ENCODE peak calls at places on chromosomes 3 and 15, in six cellular contexts. One of them, this sample, is unnamed.

GRCh38 chr3:33989229-33989628 is 190.8 kb downstream of the PDCD6IP start:
- DNase-seq in A549: no peak
- DNase-seq in HepG2: no peak
- DNase-seq in K562: no peak
- DNase-seq in endothelial cell of umbilical vein: no peak
- DNase-seq in GM12878: no peak
- DNase-seq in this sample: no peak

GRCh38 chr3:104452697-104453096 is 914.0 kb upstream of the ALCAM start:
- DNase-seq in A549: no peak
- DNase-seq in HepG2: no peak
- DNase-seq in K562: no peak
- DNase-seq in endothelial cell of umbilical vein: no peak
- DNase-seq in GM12878: no peak
- DNase-seq in this sample: no peak

GRCh38 chr15:43511012-43511885 is 6.2 kb upstream of the MAP1A start:
- DNase-seq in A549: peak
- DNase-seq in HepG2: peak
- DNase-seq in K562: no peak
- DNase-seq in endothelial cell of umbilical vein: no peak
- DNase-seq in GM12878: no peak
- DNase-seq in this sample: peak

GRCh38 chr15:94844533-94845390 is 613.4 kb downstream of the MCTP2 start:
- DNase-seq in A549: no peak
- DNase-seq in HepG2: peak
- DNase-seq in K562: peak
- DNase-seq in endothelial cell of umbilical vein: peak
- DNase-seq in GM12878: no peak
- DNase-seq in this sample: no peak

GRCh38 chr15:45425135-45425534 is 46.8 kb upstream of the GATM start:
- DNase-seq in A549: no peak
- DNase-seq in HepG2: no peak
- DNase-seq in K562: no peak
- DNase-seq in endothelial cell of umbilical vein: peak
- DNase-seq in GM12878: no peak
- DNase-seq in this sample: peak

GRCh38 chr3:185733980-185734724 is 90.7 kb downstream of the IGF2BP2 start:
- DNase-seq in A549: peak
- DNase-seq in HepG2: peak
- DNase-seq in K562: peak
- DNase-seq in endothelial cell of umbilical vein: peak
- DNase-seq in GM12878: no peak
- DNase-seq in this sample: peak

GRCh38 chr3:124597273-124597672 is 133.0 kb upstream of the UMPS start:
- DNase-seq in A549: no peak
- DNase-seq in HepG2: no peak
- DNase-seq in K562: no peak
- DNase-seq in endothelial cell of umbilical vein: no peak
- DNase-seq in GM12878: no peak
- DNase-seq in this sample: no peak

GRCh38 chr3:50816896-50817295 is 142.2 kb downstream of the DOCK3 start:
- DNase-seq in A549: no peak
- DNase-seq in HepG2: no peak
- DNase-seq in K562: no peak
- DNase-seq in endothelial cell of umbilical vein: no peak
- DNase-seq in GM12878: no peak
- DNase-seq in this sample: no peak

GRCh38 chr3:87272718-87273337 is 3.6 kb downstream of the POU1F1 start:
- DNase-seq in A549: no peak
- DNase-seq in HepG2: no peak
- DNase-seq in K562: no peak
- DNase-seq in endothelial cell of umbilical vein: no peak
- DNase-seq in GM12878: no peak
- DNase-seq in this sample: no peak

GRCh38 chr15:40409366-40409765 is 3.8 kb downstream of the IVD start:
- DNase-seq in A549: no peak
- DNase-seq in HepG2: no peak
- DNase-seq in K562: no peak
- DNase-seq in endothelial cell of umbilical vein: no peak
- DNase-seq in GM12878: no peak
- DNase-seq in this sample: no peak

GRCh38 chr3:99330924-99331532 is 307.4 kb upstream of the COL8A1 start:
- DNase-seq in A549: no peak
- DNase-seq in HepG2: no peak
- DNase-seq in K562: no peak
- DNase-seq in endothelial cell of umbilical vein: no peak
- DNase-seq in GM12878: no peak
- DNase-seq in this sample: no peak

GRCh38 chr3:56303508-56303907 is 164.8 kb downstream of the ERC2 start:
- DNase-seq in A549: no peak
- DNase-seq in HepG2: peak
- DNase-seq in K562: peak
- DNase-seq in endothelial cell of umbilical vein: peak
- DNase-seq in GM12878: peak
- DNase-seq in this sample: peak

DNA sequence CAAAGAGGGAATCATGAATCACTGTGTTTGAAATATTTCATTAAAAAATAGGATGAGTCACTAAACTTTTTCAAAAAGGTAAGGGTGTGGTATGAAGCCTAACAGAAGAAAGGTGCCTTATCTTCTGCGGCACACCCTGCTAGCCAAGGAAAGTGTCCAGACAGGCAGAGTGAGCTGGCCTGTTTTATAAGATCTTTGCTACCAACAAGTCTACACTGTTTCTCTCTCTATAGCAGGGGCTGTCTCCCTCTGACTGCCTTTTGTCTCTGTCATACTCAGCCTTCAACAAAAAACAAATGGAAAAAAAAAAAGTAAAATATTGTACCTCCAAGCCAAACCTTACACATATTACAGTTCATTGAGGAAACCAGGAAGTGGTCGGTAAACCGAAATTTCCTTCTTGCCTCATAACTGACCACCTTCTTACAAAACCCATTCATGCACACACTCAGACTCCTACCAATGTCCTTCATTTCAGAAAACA is 9.1 kb downstream of the ZDHHC3 start:
- DNase-seq in A549: no peak
- DNase-seq in HepG2: no peak
- DNase-seq in K562: peak
- DNase-seq in endothelial cell of umbilical vein: no peak
- DNase-seq in GM12878: no peak
- DNase-seq in this sample: peak
- TF ChIP-seq MYC in A549: no peak
- TF ChIP-seq MYC in HepG2: no peak
- TF ChIP-seq MYC in K562: no peak
- TF ChIP-seq MYC in endothelial cell of umbilical vein: no peak
- TF ChIP-seq MYC in GM12878: no peak
- TF ChIP-seq MYC in this sample: peak

DNA sequence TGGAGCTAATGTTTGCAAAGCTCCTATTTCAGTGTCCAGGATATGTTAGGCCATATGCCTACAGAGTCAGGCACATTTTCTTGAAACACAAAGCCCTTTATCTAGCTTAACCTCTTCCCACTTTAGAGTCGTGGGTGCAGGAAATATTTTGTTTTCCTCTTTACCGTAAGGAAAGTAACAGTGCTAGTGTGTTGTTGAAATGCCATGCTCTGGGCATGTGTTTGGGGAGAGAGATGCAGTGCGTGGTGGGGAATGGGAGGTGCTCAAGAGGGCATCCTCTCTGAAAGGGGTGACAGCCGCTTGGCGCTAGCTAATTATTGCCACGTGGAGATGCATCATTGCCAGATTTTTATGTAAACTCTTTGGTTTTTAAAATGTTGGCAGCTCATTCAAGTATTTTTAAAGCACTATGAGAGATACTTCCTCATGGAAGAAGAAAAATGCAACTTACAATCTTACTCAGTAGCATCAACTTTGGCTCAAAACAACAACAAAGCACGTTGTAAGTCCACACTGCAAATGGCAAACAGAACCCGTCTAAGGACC is 152.6 kb downstream of the LPP start:
- DNase-seq in A549: no peak
- DNase-seq in HepG2: no peak
- DNase-seq in K562: no peak
- DNase-seq in endothelial cell of umbilical vein: no peak
- DNase-seq in GM12878: no peak
- DNase-seq in this sample: no peak
- TF ChIP-seq CTCF in A549: no peak
- TF ChIP-seq CTCF in HepG2: no peak
- TF ChIP-seq CTCF in K562: no peak
- TF ChIP-seq CTCF in endothelial cell of umbilical vein: no peak
- TF ChIP-seq CTCF in GM12878: no peak
- TF ChIP-seq CTCF in this sample: no peak

DNA sequence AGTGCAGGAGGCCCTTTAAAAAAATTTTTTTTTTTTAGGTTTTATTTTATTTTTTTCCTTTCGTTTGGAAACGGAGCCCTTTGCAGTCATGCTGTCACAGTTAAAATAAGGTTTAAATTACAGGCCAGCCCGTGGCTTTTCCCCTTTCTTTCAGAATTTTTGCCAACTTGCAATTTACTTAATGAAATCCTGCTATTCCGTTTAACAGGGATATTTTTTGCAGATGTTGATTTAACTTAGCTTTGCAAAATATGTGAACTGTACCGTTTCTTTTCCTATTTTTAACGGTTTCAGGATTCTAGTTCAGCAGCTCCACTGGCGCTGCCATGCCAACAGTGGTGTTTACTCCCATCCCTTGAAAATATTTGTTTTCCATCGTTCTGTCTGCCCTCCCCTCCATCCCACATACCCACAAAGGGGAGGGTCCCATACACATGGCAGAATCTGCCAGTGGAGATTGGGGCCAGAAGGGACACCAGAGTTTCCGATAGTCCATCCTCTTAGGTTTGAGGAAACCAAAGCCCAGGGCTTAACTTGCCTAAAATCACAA is 54.3 kb downstream of the SMAD6 start:
- DNase-seq in A549: no peak
- DNase-seq in HepG2: no peak
- DNase-seq in K562: no peak
- DNase-seq in endothelial cell of umbilical vein: no peak
- DNase-seq in GM12878: no peak
- DNase-seq in this sample: no peak
- TF ChIP-seq MYC in A549: no peak
- TF ChIP-seq MYC in HepG2: no peak
- TF ChIP-seq MYC in K562: no peak
- TF ChIP-seq MYC in endothelial cell of umbilical vein: no peak
- TF ChIP-seq MYC in GM12878: no peak
- TF ChIP-seq MYC in this sample: no peak

GRCh38 chr3:46935168-46935858 is 41.2 kb downstream of the CCDC12 start:
- DNase-seq in A549: peak
- DNase-seq in HepG2: peak
- DNase-seq in K562: peak
- DNase-seq in endothelial cell of umbilical vein: peak
- DNase-seq in GM12878: no peak
- DNase-seq in this sample: peak
- TF ChIP-seq CTCF in A549: peak
- TF ChIP-seq CTCF in HepG2: peak
- TF ChIP-seq CTCF in K562: peak
- TF ChIP-seq CTCF in endothelial cell of umbilical vein: peak
- TF ChIP-seq CTCF in GM12878: no peak
- TF ChIP-seq CTCF in this sample: no peak

This sample was measured in NB4.